ENCODE peak calls at places on chromosomes 13 and 19, in nine cellular contexts. B is foreskin keratinocyte; R is progenitor cell of endocrine pancreas; D is frontal cortex; K is NCI-H345; G is stimulated activated CD4-positive, alpha-beta T cell treated with anti-CD3 and anti-CD28 coated beads, TNF-alpha, amount 100 ng/mL, for 1 hour; V is NCI-H748 treated with DMSO at 0.1 percent for 48 hours; Q is T-helper 17 cell; W is AG10803. I is an unnamed sample.

GRCh38 chr13:33394294-33394932 is 108.9 kb upstream of the STARD13 start:
- DNase-seq in Q (no peak), V (no peak), B (no peak), R (no peak), D (no peak), W (no peak), G (no peak), K (no peak), I (no peak)

GRCh38 chr13:74450525-74450845 is 316.3 kb upstream of the KLF12 start:
- DNase-seq in D (no peak), B (peak; percentile 85), Q (no peak), W (no peak), G (no peak), V (no peak), R (no peak), K (no peak), I (no peak)

GRCh38 chr19:17328517-17329060 is 6.1 kb downstream of the ANO8 start:
- DNase-seq in D (no peak), R (no peak), G (no peak), W (no peak), B (no peak), V (no peak), K (no peak), Q (peak; percentile 53), I (no peak)

GRCh38 chr19:48244289-48244688 is 11.4 kb downstream of the CARD8 start:
- DNase-seq in K (no peak), G (peak; percentile 6), D (no peak), W (no peak), R (no peak), V (no peak), Q (no peak), B (no peak), I (no peak)

GRCh38 chr19:13995017-13995728 is 10.9 kb downstream of the RFX1 start:
- DNase-seq in R (no peak), G (no peak), D (peak; percentile 53), Q (no peak), K (no peak), V (no peak), W (peak; percentile 79), B (no peak), I (no peak)

GRCh38 chr19:2475018-2475701 is 767 bp upstream of the GADD45B start:
- DNase-seq in Q (peak; percentile 37), K (peak; percentile 47), V (peak; percentile 47), B (no peak), G (no peak), D (no peak), W (peak; percentile 58), R (no peak), I (peak; percentile 48)

GRCh38 chr13:57874530-57874929 is 243.0 kb downstream of the PCDH17 start:
- DNase-seq in W (no peak), D (no peak), K (no peak), G (no peak), V (no peak), R (no peak), Q (no peak), B (no peak), I (no peak)

GRCh38 chr13:100269837-100270236 is 180.9 kb downstream of the PCCA start:
- DNase-seq in W (peak; percentile 66), Q (no peak), R (no peak), V (no peak), D (peak; percentile 33), G (no peak), K (no peak), B (no peak), I (no peak)

GRCh38 chr19:15631817-15632216 is 8.9 kb upstream of the CYP4F3 start:
- DNase-seq in D (no peak), Q (peak; percentile 24), R (no peak), W (no peak), G (no peak), B (no peak), V (no peak), K (no peak), I (no peak)

GRCh38 chr19:51901860-51902259 is 3.0 kb downstream of the ZNF649 start:
- DNase-seq in R (no peak), V (no peak), B (no peak), G (no peak), D (no peak), W (no peak), Q (no peak), K (no peak), I (no peak)

GRCh38 chr13:20197361-20197834 is 4.7 kb upstream of the GJB2 start:
- DNase-seq in K (peak; percentile 43), D (peak; percentile 65), R (no peak), Q (no peak), B (no peak), W (peak; percentile 42), G (no peak), V (peak; percentile 85), I (peak; percentile 18)

GRCh38 chr13:74187564-74187963 is 53.4 kb upstream of the KLF12 start:
- DNase-seq in B (peak; percentile 67), Q (no peak), K (no peak), W (peak; percentile 21), D (no peak), G (no peak), V (no peak), R (no peak), I (no peak)

GRCh38 chr19:19171821-19172532 is 1.9 kb upstream of the MEF2B start:
- DNase-seq in V (no peak), D (no peak), K (no peak), Q (no peak), G (no peak), R (no peak), W (peak; percentile 56), B (no peak), I (no peak)

GRCh38 chr13:48775285-48775684 is 121.6 kb downstream of the CYSLTR2 start:
- DNase-seq in G (no peak), Q (no peak), D (no peak), W (peak; percentile 75), V (no peak), K (no peak), R (no peak), B (no peak), I (no peak)